ENCODE peak calls at places on chromosomes 6 and 20, in nine cellular contexts. N is tibial artery; Q is adrenal gland; P is AG10803; C is CD4-positive, CD25-positive, alpha-beta regulatory T cell; L is mesendoderm; W is foreskin fibroblast; T is lower leg skin; A is GM23248. H is an unnamed sample.

GRCh38 chr20:9129756-9130155 is 60.9 kb downstream of the PLCB4 start:
- DNase-seq in P (no peak), W (no peak), L (no peak), Q (no peak), T (no peak), N (no peak), C (no peak), A (no peak), H (no peak)

GRCh38 chr6:52020961-52021570 is 66.3 kb downstream of the PKHD1 start:
- DNase-seq in P (peak), L (peak), T (no peak), A (peak), W (peak), C (peak), Q (no peak), N (no peak), H (peak)

GRCh38 chr6:169189686-169190085 is 64.0 kb downstream of the THBS2 start:
- DNase-seq in Q (no peak), N (no peak), T (no peak), C (no peak), P (peak), W (no peak), A (no peak), L (no peak), H (no peak)

GRCh38 chr6:43143235-43144124 is 27.6 kb upstream of the SRF start:
- DNase-seq in T (peak), N (peak), P (peak), C (peak), L (peak), Q (peak), W (peak), A (peak), H (peak)

GRCh38 chr6:66771626-66772025 is 1064.6 kb upstream of the EYS start:
- DNase-seq in P (no peak), T (no peak), L (no peak), N (no peak), C (no peak), A (no peak), Q (no peak), W (peak), H (no peak)

GRCh38 chr6:105442369-105442768 is 39.5 kb upstream of the PREP start:
- DNase-seq in C (no peak), P (no peak), N (no peak), Q (no peak), A (no peak), W (no peak), L (no peak), T (no peak), H (no peak)

GRCh38 chr20:59316911-59317310 is 16.5 kb downstream of the EDN3 start:
- DNase-seq in A (no peak), L (no peak), W (no peak), N (no peak), T (no peak), C (no peak), Q (no peak), P (no peak), H (no peak)

GRCh38 chr20:61037498-61037897 is 214.6 kb upstream of the CDH4 start:
- DNase-seq in A (no peak), N (no peak), W (no peak), Q (no peak), L (no peak), C (no peak), T (no peak), P (no peak), H (no peak)

GRCh38 chr6:85111481-85112001 is 338.3 kb upstream of the NT5E start:
- DNase-seq in T (no peak), W (no peak), C (no peak), P (no peak), Q (no peak), N (peak), A (peak), L (peak), H (no peak)

GRCh38 chr6:165447141-165447540 is 137.7 kb upstream of the C6orf118 start:
- DNase-seq in A (no peak), W (no peak), Q (no peak), N (no peak), L (no peak), P (no peak), T (no peak), C (no peak), H (no peak)

GRCh38 chr20:61973515-61974356 is 91.9 kb downstream of the TAF4 start:
- DNase-seq in N (no peak), A (no peak), W (no peak), T (no peak), P (no peak), Q (no peak), C (no peak), L (no peak), H (no peak)

GRCh38 chr6:144434308-144434990 is 149.3 kb downstream of the UTRN start:
- DNase-seq in Q (peak), P (peak), A (peak), N (no peak), W (peak), C (peak), L (peak), T (no peak), H (no peak)

GRCh38 chr6:170276369-170277057 is 14.4 kb downstream of the DLL1 start:
- DNase-seq in L (no peak), T (no peak), C (no peak), A (no peak), Q (peak), W (no peak), N (no peak), P (no peak), H (no peak)

GRCh38 chr6:146598785-146599405 is at the start of gene ADGB:
- DNase-seq in T (peak), C (no peak), A (peak), N (peak), W (peak), P (peak), Q (peak), L (peak), H (no peak)

GRCh38 chr6:4287811-4288244 is 152.5 kb upstream of the ECI2 start:
- DNase-seq in L (no peak), Q (no peak), W (no peak), A (no peak), N (no peak), P (no peak), C (no peak), T (no peak), H (no peak)

GRCh38 chr6:18528084-18528743 is 141.1 kb downstream of the RNF144B start:
- DNase-seq in L (peak), A (peak), N (no peak), P (peak), W (peak), Q (no peak), C (no peak), T (no peak), H (no peak)

GRCh38 chr20:49276895-49277785 is 717 bp downstream of the ZNFX1 start:
- DNase-seq in C (peak), A (peak), Q (peak), P (no peak), T (peak), L (peak), W (peak), N (peak), H (no peak)

GRCh38 chr6:38847497-38847896 is 132.4 kb downstream of the DNAH8 start:
- DNase-seq in N (no peak), W (no peak), Q (no peak), L (no peak), P (no peak), C (no peak), A (no peak), T (no peak), H (no peak)

GRCh38 chr6:32954983-32955802 is 2.3 kb upstream of the HLA-DMA start:
- DNase-seq in Q (no peak), A (peak), C (peak), N (no peak), L (peak), W (peak), P (no peak), T (no peak), H (peak)
- H3K4me3 ChIP-seq in Q (no peak), A (no peak), C (no peak), N (no peak), L (no peak), W (no peak), P (no peak), T (no peak), H (no peak)

DNA sequence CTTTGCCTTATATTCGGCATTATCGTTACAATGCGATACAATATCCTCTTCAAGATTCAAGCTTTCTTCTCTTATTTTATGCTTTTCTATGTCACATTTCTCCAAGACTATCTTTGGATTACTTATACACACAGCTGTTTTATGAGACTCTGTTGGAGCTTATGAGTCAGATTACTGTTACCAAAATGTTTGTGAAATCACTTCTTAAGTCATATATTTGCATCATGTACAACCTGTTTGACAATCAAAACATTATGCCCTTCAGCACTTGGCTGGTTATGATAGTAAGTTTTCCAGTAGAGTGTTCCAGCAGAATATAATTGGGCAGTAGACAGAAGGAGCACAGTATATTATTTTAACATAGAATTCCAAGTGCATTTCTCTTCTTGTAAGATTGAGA is 35.1 kb downstream of the BMP6 start:
- DNase-seq in C (no peak), W (peak), Q (no peak), T (no peak), P (peak), A (peak), L (no peak), N (no peak), H (no peak)
- H3K4me3 ChIP-seq in C (no peak), W (no peak), Q (no peak), T (no peak), P (no peak), A (no peak), L (no peak), N (no peak), H (no peak)

DNA sequence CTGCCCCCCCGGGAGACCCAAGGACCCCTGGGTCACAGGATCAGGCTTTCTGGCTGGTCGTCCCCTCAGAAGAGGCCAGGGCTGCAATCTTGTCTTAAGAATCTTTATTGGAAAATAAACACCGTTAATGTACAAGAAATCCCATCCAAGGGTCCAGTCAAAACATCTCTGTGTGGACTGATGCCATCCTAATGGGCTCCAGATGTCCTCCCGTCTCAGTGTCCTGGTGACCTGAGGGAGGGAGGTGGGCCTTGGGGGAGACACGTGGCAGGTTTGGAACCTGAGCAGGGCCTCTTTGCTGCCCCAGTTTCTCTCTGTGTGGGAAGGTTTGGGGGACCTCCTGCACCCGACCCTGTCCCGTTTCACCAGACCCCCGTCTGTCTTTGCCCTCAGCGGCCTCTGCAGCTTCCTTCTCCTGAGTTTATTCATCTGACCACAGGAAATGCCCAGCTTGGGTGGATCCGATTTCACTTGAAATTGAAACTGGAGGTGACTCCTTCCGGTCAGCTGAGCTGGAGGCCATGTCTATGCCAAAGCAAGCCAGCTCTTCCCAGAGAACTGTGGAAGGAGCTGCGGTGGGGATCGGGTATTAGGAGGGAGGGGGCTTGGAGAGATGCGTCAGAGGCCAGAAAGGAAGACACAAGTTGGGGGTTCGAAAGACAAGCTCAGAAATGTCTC is 75.1 kb downstream of the SLC2A10 start:
- DNase-seq in L (no peak), T (no peak), W (peak), C (no peak), N (no peak), A (peak), P (peak), Q (no peak), H (no peak)
- H3K4me3 ChIP-seq in L (no peak), T (no peak), W (no peak), C (no peak), N (no peak), A (no peak), P (no peak), Q (no peak), H (no peak)

DNA sequence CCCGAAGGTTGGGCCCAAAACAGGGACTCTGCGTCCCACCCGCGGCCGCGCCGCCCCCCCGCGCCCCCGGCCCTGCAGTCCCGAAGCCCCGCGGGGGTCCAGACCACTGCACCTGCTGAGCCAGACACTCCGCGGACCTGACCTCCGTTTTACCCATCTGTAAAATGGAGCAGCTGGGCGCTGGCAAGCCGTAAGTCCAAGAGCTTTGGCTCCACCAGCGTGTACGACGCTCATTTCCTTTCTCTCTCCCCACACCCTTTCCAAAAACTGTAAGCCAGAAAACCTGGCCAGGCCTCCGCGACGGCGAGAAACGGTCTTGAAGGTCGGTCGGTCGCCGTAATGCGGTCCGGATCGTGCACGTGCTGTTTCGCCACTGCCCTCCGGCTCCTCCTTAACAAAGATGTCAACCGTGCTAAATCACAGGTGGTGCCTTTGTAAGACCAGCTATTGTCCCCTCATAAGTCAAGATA is 7.8 kb upstream of the NR2E1 start:
- DNase-seq in C (no peak), A (no peak), P (no peak), N (no peak), T (no peak), L (no peak), W (no peak), Q (no peak), H (no peak)
- H3K4me3 ChIP-seq in C (no peak), A (no peak), P (no peak), N (peak), T (no peak), L (no peak), W (no peak), Q (no peak), H (no peak)

DNA sequence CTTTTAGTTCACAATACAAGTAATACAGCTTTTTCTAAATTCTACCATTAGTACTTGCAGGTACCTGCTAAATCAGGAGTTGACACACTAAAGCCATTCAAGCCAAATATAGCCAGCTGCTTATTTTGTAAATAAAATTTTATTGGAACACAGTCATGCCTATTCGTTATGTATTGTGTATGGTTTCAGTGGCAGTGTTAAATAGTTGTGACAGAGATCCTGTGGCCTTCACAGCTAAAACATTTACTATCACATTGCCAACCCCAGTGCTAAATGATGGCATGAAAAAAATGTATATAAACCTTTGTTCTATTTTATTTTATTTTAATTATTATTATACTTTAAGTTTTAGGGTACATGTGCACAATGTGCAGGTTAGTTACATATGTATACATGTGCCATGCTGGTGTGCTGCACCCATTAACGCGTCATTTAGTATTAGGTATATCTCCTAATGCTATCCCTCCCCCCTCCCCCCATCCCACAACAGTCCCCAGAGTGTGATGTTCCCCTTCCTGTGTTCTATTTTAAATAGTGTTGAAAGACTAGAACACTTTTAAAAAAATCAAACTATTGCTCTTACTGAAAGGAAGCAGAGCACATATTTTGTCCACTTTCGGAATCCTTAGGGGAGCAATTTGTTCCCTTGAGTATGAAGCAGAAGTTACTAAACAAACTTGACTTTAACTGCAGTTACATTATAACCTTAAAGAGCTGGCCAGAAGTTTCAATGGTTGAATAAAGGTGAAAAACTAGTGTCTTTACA is 115.7 kb downstream of the PRIM2 start:
- DNase-seq in A (peak), P (peak), L (no peak), Q (no peak), C (no peak), N (no peak), W (no peak), T (no peak), H (no peak)
- H3K4me3 ChIP-seq in A (peak), P (no peak), L (no peak), Q (no peak), C (no peak), N (no peak), W (no peak), T (no peak), H (no peak)